ENCODE peak calls at places on chromosome 16, in eight cellular contexts. R is AG04450, N is ovary, C is GM12878, S is HCT116, M is choroid plexus epithelial cell, W is AG09309, U is gastrocnemius medialis. E is an unnamed sample.

GRCh38 chr16:28981517-28981916 is 3.3 kb upstream of the LAT start:
- DNase-seq in R (no peak), M (peak; percentile 8), S (no peak), U (no peak), W (no peak), N (no peak), C (no peak), E (no peak)

GRCh38 chr16:14608111-14608566 is 21.9 kb downstream of the PARN start:
- DNase-seq in U (no peak), R (no peak), M (no peak), W (no peak), C (no peak), S (no peak), N (no peak), E (no peak)

GRCh38 chr16:65782537-65783290 is 583.8 kb upstream of the CDH5 start:
- DNase-seq in S (no peak), C (no peak), U (no peak), M (peak; percentile 61), N (no peak), W (peak; percentile 82), R (no peak), E (peak; percentile 74)

GRCh38 chr16:1691276-1691675 is 13.2 kb downstream of the JPT2 start:
- DNase-seq in R (no peak), U (no peak), S (no peak), N (no peak), W (no peak), M (peak; percentile 58), C (no peak), E (peak; percentile 47)

GRCh38 chr16:89298826-89299225 is 81.3 kb downstream of the ZNF778 start:
- DNase-seq in W (no peak), C (no peak), U (no peak), S (no peak), N (no peak), M (no peak), R (no peak), E (no peak)

GRCh38 chr16:88782454-88783390 is 2.3 kb downstream of the PIEZO1 start:
- DNase-seq in S (peak; percentile 48), C (no peak), W (no peak), M (peak; percentile 39), R (no peak), N (no peak), U (no peak), E (peak; percentile 79)

GRCh38 chr16:4936181-4936990 is 562 bp downstream of the PPL start:
- DNase-seq in N (peak; percentile 47), C (no peak), W (no peak), S (no peak), U (no peak), M (no peak), R (no peak), E (no peak)

GRCh38 chr16:46748775-46749705 is 896 bp upstream of the MYLK3 start:
- DNase-seq in M (no peak), U (peak; percentile 66), C (peak; percentile 24), N (no peak), S (no peak), R (no peak), W (no peak), E (no peak)

GRCh38 chr16:29678691-29679267 is at the start of gene QPRT:
- DNase-seq in S (no peak), M (peak; percentile 79), W (no peak), C (no peak), U (no peak), R (no peak), N (peak; percentile 57), E (no peak)

GRCh38 chr16:610513-611381 is 20.0 kb upstream of the WFIKKN1 start:
- DNase-seq in R (no peak), U (no peak), M (peak; percentile 41), W (no peak), N (peak; percentile 47), C (no peak), S (no peak), E (no peak)

GRCh38 chr16:46745594-46745993 is 2.5 kb downstream of the MYLK3 start:
- DNase-seq in C (no peak), U (no peak), N (no peak), R (no peak), W (no peak), S (no peak), M (no peak), E (no peak)

GRCh38 chr16:84854759-84855158 is 35.0 kb downstream of the CRISPLD2 start:
- DNase-seq in M (peak; percentile 78), C (no peak), U (no peak), S (no peak), R (no peak), W (peak; percentile 57), N (no peak), E (no peak)

GRCh38 chr16:30996324-30996999 is 11.5 kb downstream of the HSD3B7 start:
- DNase-seq in N (peak; percentile 47), M (no peak), W (no peak), C (no peak), R (no peak), S (no peak), U (no peak), E (no peak)

GRCh38 chr16:80084614-80085013 is 456.2 kb upstream of the DYNLRB2 start:
- DNase-seq in S (no peak), M (peak; percentile 85), N (peak; percentile 73), R (no peak), W (peak; percentile 18), C (no peak), U (peak; percentile 8), E (peak; percentile 16)

GRCh38 chr16:10323528-10323869 is 62.4 kb upstream of the ATF7IP2 start:
- DNase-seq in W (no peak), N (no peak), U (no peak), M (no peak), C (no peak), R (no peak), S (no peak), E (no peak)

GRCh38 chr16:53429221-53429943 is 4.9 kb upstream of the RBL2 start:
- DNase-seq in U (no peak), M (peak; percentile 85), S (no peak), C (no peak), N (no peak), R (peak; percentile 54), W (peak; percentile 37), E (peak; percentile 29)

GRCh38 chr16:3065069-3065741 is at the start of gene IL32:
- DNase-seq in N (peak; percentile 78), C (no peak), R (peak; percentile 36), S (no peak), M (peak; percentile 86), W (no peak), U (peak; percentile 36), E (peak; percentile 16)

GRCh38 chr16:14148016-14148415 is 76.9 kb downstream of the MRTFB start:
- DNase-seq in C (no peak), N (no peak), W (no peak), U (no peak), S (no peak), M (no peak), R (no peak), E (no peak)

GRCh38 chr16:14285542-14286380 is 214.6 kb downstream of the MRTFB start:
- DNase-seq in W (peak; percentile 83), S (peak; percentile 82), M (peak; percentile 95), C (peak; percentile 87), U (peak; percentile 74), N (peak; percentile 93), R (peak; percentile 95), E (peak; percentile 95)

GRCh38 chr16:49858200-49859129 is 2.6 kb upstream of the ZNF423 start:
- DNase-seq in R (no peak), C (no peak), M (peak; percentile 51), W (no peak), U (no peak), N (peak; percentile 78), S (no peak), E (no peak)

GRCh38 chr16:1494129-1494640 is 1.0 kb downstream of the TELO2 start:
- DNase-seq in N (no peak), W (peak; percentile 25), M (peak; percentile 89), R (peak; percentile 34), U (peak; percentile 53), S (no peak), C (no peak), E (peak; percentile 83)

GRCh38 chr16:4435668-4436067 is 10.0 kb downstream of the DNAJA3 start:
- DNase-seq in S (no peak), U (no peak), C (no peak), N (no peak), R (peak; percentile 21), M (peak; percentile 59), W (no peak), E (no peak)

GRCh38 chr16:15996432-15997109 is 47.2 kb downstream of the ABCC1 start:
- DNase-seq in U (no peak), S (peak; percentile 65), C (no peak), N (peak; percentile 71), W (peak; percentile 52), M (peak; percentile 91), R (peak; percentile 73), E (peak; percentile 89)

DNA sequence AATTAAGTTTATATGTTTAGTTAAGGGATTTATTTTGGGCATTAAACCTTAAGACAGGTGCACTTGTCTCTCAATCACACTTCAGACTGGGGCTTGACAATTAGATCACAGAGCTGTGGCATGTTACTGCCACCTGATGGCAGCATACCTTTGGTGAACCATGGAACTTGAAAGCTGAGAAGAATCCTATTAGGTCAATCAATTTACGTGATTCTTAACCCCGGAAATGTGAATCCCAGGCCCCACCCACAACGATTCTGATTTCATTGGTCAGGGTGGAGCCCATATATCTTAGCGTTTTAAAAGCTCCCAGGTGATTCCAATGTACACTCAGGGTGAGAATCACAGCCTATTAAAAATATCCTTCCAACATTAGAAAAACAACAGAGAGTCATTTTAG is 91.0 kb downstream of the GSG1L start:
- DNase-seq in M (peak; percentile 57), W (no peak), R (no peak), U (no peak), N (no peak), C (peak; percentile 17), S (peak; percentile 73), E (peak; percentile 1)
- TF ChIP-seq CTCF in M (peak; percentile 69), W (peak; percentile 64), R (peak; percentile 52), U (no peak), N (no peak), C (peak; percentile 73), S (peak; percentile 78), E (peak; percentile 74)

GRCh38 chr16:56519459-56520250 is at the start of gene BBS2:
- DNase-seq in N (peak; percentile 88), U (peak; percentile 79), M (peak; percentile 88), R (peak; percentile 51), C (peak; percentile 47), W (peak; percentile 32), S (peak; percentile 51), E (peak; percentile 74)
- TF ChIP-seq CTCF in N (peak; percentile 30), U (no peak), M (no peak), R (no peak), C (no peak), W (no peak), S (no peak), E (peak; percentile 24)

DNA sequence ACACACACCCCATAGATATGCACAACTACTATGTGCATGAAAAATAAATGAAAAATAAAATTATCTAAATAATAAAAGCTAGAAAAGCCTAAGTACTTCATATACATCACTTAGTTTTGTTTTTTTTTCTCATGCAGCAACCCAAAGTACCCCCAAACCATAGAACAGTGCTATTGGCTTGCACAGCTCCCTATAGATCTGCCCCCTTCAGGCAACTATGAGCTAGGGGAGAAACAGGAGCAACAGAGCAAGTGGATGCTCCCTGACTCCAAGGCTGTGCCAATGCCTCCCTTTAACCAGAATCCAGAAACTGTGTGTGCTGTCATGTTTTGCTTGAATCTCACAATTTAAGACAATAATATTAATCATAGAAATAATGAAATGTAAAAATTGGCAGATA is 605.5 kb downstream of the TOX3 start:
- DNase-seq in C (no peak), N (no peak), U (no peak), M (no peak), W (no peak), S (no peak), R (no peak), E (no peak)
- TF ChIP-seq CTCF in C (no peak), N (no peak), U (no peak), M (no peak), W (no peak), S (no peak), R (peak; percentile 13), E (no peak)

GRCh38 chr16:78230832-78231231 is 131.4 kb downstream of the WWOX start:
- DNase-seq in R (no peak), N (no peak), W (no peak), U (no peak), M (no peak), C (no peak), S (no peak), E (no peak)
- TF ChIP-seq CTCF in R (no peak), N (no peak), W (no peak), U (no peak), M (no peak), C (no peak), S (no peak), E (no peak)

E was measured in HFFc6.